ENCODE peak calls at places on chromosomes 11 and 22, in seven cellular contexts. B, O, X, Z, E, C and I are unnamed samples.

GRCh38 chr11:45060707-45061106 is 85.7 kb upstream of the PRDM11 start:
- DNase-seq in Z (no peak), O (no peak), E (no peak), C (no peak), B (no peak), X (no peak), I (no peak)

GRCh38 chr11:106695506-106695905 is 322.8 kb downstream of the GUCY1A2 start:
- DNase-seq in C (no peak), Z (no peak), E (no peak), X (no peak), B (no peak), O (no peak), I (no peak)

GRCh38 chr22:47835726-47836125 is 1073.3 kb downstream of the TBC1D22A start:
- DNase-seq in C (no peak), B (no peak), O (no peak), Z (no peak), X (no peak), E (peak; percentile 15), I (peak; percentile 18)

GRCh38 chr11:66327171-66328035 is 8.8 kb downstream of the RIN1 start:
- DNase-seq in O (no peak), B (no peak), Z (no peak), C (peak; percentile 50), X (no peak), E (no peak), I (no peak)

GRCh38 chr11:45083544-45084087 is 62.8 kb upstream of the PRDM11 start:
- DNase-seq in C (peak; percentile 78), B (peak; percentile 51), O (peak; percentile 11), Z (no peak), E (peak; percentile 15), X (peak; percentile 75), I (no peak)

GRCh38 chr22:24067587-24068376 is 56.7 kb downstream of the CABIN1 start:
- DNase-seq in B (no peak), X (no peak), E (no peak), C (no peak), O (no peak), Z (no peak), I (no peak)

GRCh38 chr11:102382384-102382783 is 35.4 kb downstream of the BIRC2 start:
- DNase-seq in C (no peak), E (no peak), O (no peak), Z (no peak), X (no peak), B (no peak), I (no peak)

GRCh38 chr11:135075740-135076139 is 663.7 kb upstream of the B3GAT1 start:
- DNase-seq in Z (no peak), O (peak; percentile 60), E (peak; percentile 78), B (peak; percentile 35), C (peak; percentile 98), X (peak; percentile 92), I (peak; percentile 71)

GRCh38 chr22:19878461-19879247 is 24.0 kb upstream of the GNB1L start:
- DNase-seq in E (no peak), X (peak; percentile 8), C (peak; percentile 40), B (no peak), O (no peak), Z (no peak), I (no peak)

GRCh38 chr11:12539570-12539969 is 134.7 kb upstream of the TEAD1 start:
- DNase-seq in X (no peak), B (no peak), O (no peak), C (no peak), Z (no peak), E (no peak), I (no peak)
- TF ChIP-seq SP1 in X (no peak), B (no peak), O (no peak), C (no peak), Z (no peak), E (no peak), I (no peak)

GRCh38 chr11:119178166-119178680 is 7.1 kb upstream of the NHERF4 start:
- DNase-seq in C (no peak), O (no peak), B (no peak), X (no peak), E (no peak), Z (no peak), I (no peak)

GRCh38 chr11:119180729-119181676 is 4.3 kb upstream of the NHERF4 start:
- DNase-seq in E (no peak), C (no peak), Z (no peak), O (no peak), B (no peak), X (no peak), I (no peak)

GRCh38 chr11:119181677-119182412 is 3.4 kb upstream of the NHERF4 start:
- DNase-seq in B (no peak), Z (no peak), E (no peak), O (peak; percentile 32), X (no peak), C (no peak), I (no peak)

GRCh38 chr11:119179983-119180382 is 5.3 kb upstream of the NHERF4 start:
- DNase-seq in E (no peak), O (no peak), Z (no peak), B (no peak), X (no peak), C (no peak), I (no peak)

DNA sequence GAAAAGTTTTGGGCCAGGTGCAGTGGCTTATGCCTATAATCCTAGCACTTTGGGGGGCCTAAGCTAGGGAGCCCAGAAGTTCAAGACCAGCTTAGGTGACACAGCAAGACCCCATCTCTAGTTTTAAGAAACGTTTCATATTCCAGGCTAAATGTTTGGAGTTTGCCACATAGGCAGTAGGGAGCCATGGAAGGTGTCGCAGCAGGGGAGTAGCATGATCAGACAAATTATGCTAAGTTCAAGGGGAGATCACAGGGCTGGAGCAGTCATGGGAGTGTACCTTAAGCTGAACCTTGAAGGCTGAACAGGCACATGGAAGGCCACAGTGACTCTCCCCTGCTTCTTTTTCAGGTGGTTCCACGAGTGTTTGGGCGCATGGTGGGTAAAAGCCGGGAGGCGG is 5.9 kb upstream of the NHERF4 start:
- DNase-seq in C (no peak), B (no peak), O (no peak), X (no peak), E (no peak), Z (no peak), I (no peak)
- TF ChIP-seq SP1 in C (no peak), B (no peak), O (no peak), X (no peak), E (no peak), Z (no peak), I (no peak)

DNA sequence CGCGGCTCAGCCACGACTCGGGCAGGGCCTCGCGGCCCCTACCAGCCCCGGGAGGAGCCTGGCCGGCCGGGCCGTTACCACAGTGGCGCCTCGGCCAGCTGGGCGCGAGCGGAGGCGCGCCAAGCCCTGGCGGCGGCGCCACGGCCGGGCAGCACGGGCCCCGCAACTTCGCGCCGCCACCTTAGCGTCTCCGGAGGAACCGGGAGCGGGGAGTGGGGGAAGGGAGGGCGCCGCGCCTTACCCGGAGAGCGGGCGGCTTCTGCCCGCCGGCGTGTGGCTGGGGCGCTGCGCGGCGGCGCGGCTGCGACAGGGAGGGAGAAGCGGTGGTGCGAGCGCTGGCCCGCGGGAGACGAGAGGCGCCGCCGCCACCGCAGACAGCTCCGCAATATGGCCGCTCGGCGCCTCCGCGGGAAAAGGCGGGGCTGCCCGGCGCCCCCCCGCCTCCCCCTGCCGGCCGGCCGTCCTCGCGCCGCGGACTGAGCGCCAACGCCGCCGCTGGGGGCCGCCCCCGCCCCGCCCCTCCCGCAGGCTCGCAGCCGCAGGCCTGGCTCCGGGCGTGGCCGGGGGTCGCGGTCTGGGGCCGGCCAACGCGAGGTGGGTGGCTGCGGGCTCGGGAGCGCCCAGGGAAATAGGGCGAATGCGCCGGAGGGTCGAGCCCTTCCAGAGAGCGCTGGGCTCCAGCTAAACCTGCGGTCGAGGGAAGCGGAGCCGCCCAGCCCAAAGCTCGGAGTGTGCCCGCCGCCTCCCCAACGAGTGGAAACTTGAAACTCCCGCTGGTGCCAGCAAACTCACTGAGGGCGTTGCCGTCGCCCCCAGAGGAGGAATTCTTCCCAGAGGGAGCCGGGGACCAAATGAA is at the start of gene RDX:
- DNase-seq in C (peak; percentile 84), X (peak; percentile 83), B (peak; percentile 81), E (peak; percentile 52), Z (no peak), O (peak; percentile 86), I (peak; percentile 67)
- TF ChIP-seq SP1 in C (no peak), X (peak; percentile 77), B (no peak), E (no peak), Z (no peak), O (no peak), I (peak; percentile 42)

DNA sequence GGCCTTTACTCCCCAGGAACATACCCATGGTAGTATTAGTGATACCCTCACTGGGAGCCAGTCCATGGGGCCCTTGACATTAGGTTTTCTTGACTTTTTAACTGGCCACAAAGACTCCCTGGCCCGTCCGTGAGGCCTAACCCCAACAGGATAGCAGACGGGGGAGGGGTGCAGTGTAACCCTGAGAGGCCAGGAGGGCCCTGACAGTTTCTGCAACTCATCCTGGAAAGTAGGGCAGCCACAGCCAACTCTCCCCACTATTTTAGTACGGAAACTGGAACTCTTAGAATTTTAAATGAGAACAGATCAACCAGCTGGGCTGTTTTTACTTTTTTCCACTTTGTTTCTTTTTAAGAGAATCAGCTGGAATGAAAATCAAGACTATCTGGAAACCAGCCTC is 42.6 kb upstream of the NRIP3 start:
- DNase-seq in Z (no peak), X (no peak), B (no peak), O (peak; percentile 21), E (no peak), C (no peak), I (no peak)
- TF ChIP-seq SP1 in Z (no peak), X (no peak), B (no peak), O (no peak), E (no peak), C (no peak), I (no peak)

DNA sequence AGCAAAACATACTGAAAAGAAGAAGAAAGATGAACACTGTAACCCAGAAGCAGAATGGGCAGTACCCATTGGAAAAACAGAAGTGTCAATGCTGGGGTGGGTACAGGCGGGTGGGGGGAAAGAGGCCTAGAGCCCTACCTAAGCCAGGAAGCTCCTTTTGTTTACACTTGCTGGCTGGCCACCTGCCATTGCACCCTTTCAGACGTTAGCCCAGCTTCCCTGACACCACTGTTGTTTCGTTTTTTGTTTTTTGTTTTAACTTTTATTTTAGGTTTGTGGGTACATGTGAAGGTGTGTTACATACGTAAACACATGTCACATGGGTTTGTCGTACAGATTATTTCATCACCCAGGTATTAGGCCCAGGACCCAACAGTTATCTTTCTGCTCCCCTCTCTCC is 55.4 kb downstream of the PLEKHA7 start:
- DNase-seq in O (no peak), X (no peak), B (no peak), E (no peak), C (no peak), Z (no peak), I (no peak)
- TF ChIP-seq SP1 in O (no peak), X (no peak), B (no peak), E (no peak), C (no peak), Z (no peak), I (no peak)